ENCODE peak calls at places on chromosomes 6 and 20, in six cellular contexts. D is mesenchymal stem cell, M is IMR-90, E is neuronal stem cell, S is H1, Q is trophoblast cell. A is an unnamed sample.
A peak's percentile ranks its signal among the peaks of the same experiment; 100 is the strongest.

GRCh38 chr20:42161228-42161829 is 543.2 kb upstream of the CHD6 start:
- DNase-seq in D (no peak), M (no peak), E (no peak), S (no peak), Q (no peak), A (peak; percentile 22)

GRCh38 chr6:95133578-95133977 is 443.8 kb upstream of the MANEA start:
- DNase-seq in D (peak; percentile 2), M (peak; percentile 8), E (no peak), S (no peak), Q (peak; percentile 8), A (peak; percentile 21)

GRCh38 chr6:28747631-28748157 is 176.1 kb downstream of the TRIM27 start:
- DNase-seq in D (peak; percentile 42), M (peak; percentile 84), E (no peak), S (peak; percentile 90), Q (peak; percentile 27), A (peak; percentile 98)

GRCh38 chr20:45041464-45042337 is 59.2 kb downstream of the KCNS1 start:
- DNase-seq in D (peak; percentile 60), M (peak; percentile 65), E (no peak), S (no peak), Q (peak; percentile 92), A (peak; percentile 96)

GRCh38 chr6:98839788-98840361 is 5.5 kb downstream of the POU3F2 start:
- DNase-seq in D (peak; percentile 25), M (peak; percentile 8), E (peak; percentile 33), S (no peak), Q (no peak), A (peak; percentile 68)

GRCh38 chr20:472889-473292 is 10.6 kb upstream of the TBC1D20 start:
- DNase-seq in D (no peak), M (no peak), E (no peak), S (no peak), Q (no peak), A (no peak)

GRCh38 chr6:38279423-38279822 is 360.3 kb downstream of the BTBD9 start:
- DNase-seq in D (no peak), M (no peak), E (no peak), S (no peak), Q (no peak), A (no peak)

GRCh38 chr6:90939906-90940305 is 353.0 kb upstream of the MAP3K7 start:
- DNase-seq in D (no peak), M (no peak), E (no peak), S (no peak), Q (no peak), A (peak; percentile 8)

GRCh38 chr20:14418441-14418840 is 81.0 kb upstream of the FLRT3 start:
- DNase-seq in D (no peak), M (no peak), E (no peak), S (no peak), Q (no peak), A (no peak)

GRCh38 chr20:3115190-3116107 is 30.9 kb upstream of the AVP start:
- DNase-seq in D (peak; percentile 64), M (peak; percentile 59), E (peak; percentile 44), S (peak; percentile 31), Q (peak; percentile 83), A (peak; percentile 84)

GRCh38 chr6:1802495-1803395 is 193.0 kb downstream of the FOXC1 start:
- DNase-seq in D (no peak), M (no peak), E (no peak), S (no peak), Q (no peak), A (no peak)

GRCh38 chr6:134676307-134677281 is 273.3 kb downstream of the ALDH8A1 start:
- DNase-seq in D (peak; percentile 24), M (peak; percentile 11), E (no peak), S (no peak), Q (peak; percentile 55), A (peak; percentile 13)

GRCh38 chr6:14029605-14030004 is 88.0 kb upstream of the CD83 start:
- DNase-seq in D (no peak), M (no peak), E (no peak), S (no peak), Q (no peak), A (no peak)

GRCh38 chr20:50523552-50524167 is 13.5 kb downstream of the PTPN1 start:
- DNase-seq in D (no peak), M (no peak), E (no peak), S (no peak), Q (no peak), A (no peak)

GRCh38 chr6:3577517-3577916 is 120.7 kb upstream of the SLC22A23 start:
- DNase-seq in D (no peak), M (no peak), E (no peak), S (no peak), Q (no peak), A (no peak)

GRCh38 chr20:49850463-49851233 is 38.0 kb downstream of the SLC9A8 start:
- DNase-seq in D (peak; percentile 14), M (no peak), E (no peak), S (no peak), Q (no peak), A (no peak)

GRCh38 chr6:85364354-85364753 is 85.5 kb upstream of the NT5E start:
- DNase-seq in D (no peak), M (peak; percentile 85), E (no peak), S (no peak), Q (peak; percentile 59), A (no peak)

GRCh38 chr6:15531973-15532372 is 130.9 kb downstream of the DTNBP1 start:
- DNase-seq in D (no peak), M (no peak), E (no peak), S (no peak), Q (no peak), A (no peak)

GRCh38 chr20:62301111-62301668 is 1.6 kb upstream of the ADRM1 start:
- DNase-seq in D (no peak), M (no peak), E (no peak), S (no peak), Q (no peak), A (no peak)

GRCh38 chr6:11772109-11772830 is 6.3 kb downstream of the ADTRP start:
- DNase-seq in D (peak; percentile 97), M (peak; percentile 98), E (no peak), S (no peak), Q (peak; percentile 85), A (peak; percentile 86)

GRCh38 chr6:53961679-53962370 is 149.4 kb upstream of the MLIP start:
- DNase-seq in D (peak; percentile 40), M (peak; percentile 19), E (no peak), S (no peak), Q (peak; percentile 92), A (peak; percentile 95)
- H2BK120ac ChIP-seq in D (no peak overlapping the region), M (peak overlapping the region; percentile 41), E (no peak overlapping the region), S (no peak overlapping the region), Q (no peak overlapping the region), A (no peak overlapping the region)

GRCh38 chr20:47960277-47960676 is 175.0 kb upstream of the SULF2 start:
- DNase-seq in D (no peak), M (no peak), E (no peak), S (no peak), Q (no peak), A (no peak)
- H3K36me3 ChIP-seq in D (no peaks in the 10 kb centered on the region), M (no peaks in the 10 kb centered on the region), E (no peaks in the 10 kb centered on the region), S (no peaks in the 10 kb centered on the region), Q (no peaks in the 10 kb centered on the region), A (no peaks in the 10 kb centered on the region)

GRCh38 chr6:82086944-82087343 is 160.6 kb downstream of the IBTK start:
- DNase-seq in D (no peak), M (no peak), E (no peak), S (no peak), Q (no peak), A (no peak)
- H3K27ac ChIP-seq in D (no peak overlapping the region), M (no peak overlapping the region), E (no peak overlapping the region), S (no peak overlapping the region), Q (no peak overlapping the region), A (no peak overlapping the region)

GRCh38 chr6:17812311-17812710 is 105.6 kb upstream of the NUP153 start:
- DNase-seq in D (no peak), M (no peak), E (no peak), S (no peak), Q (no peak), A (no peak)

GRCh38 chr6:17803409-17803808 is 96.7 kb upstream of the NUP153 start:
- DNase-seq in D (no peak), M (no peak), E (no peak), S (no peak), Q (peak; percentile 70), A (no peak)

GRCh38 chr6:17813561-17813960 is 106.8 kb upstream of the NUP153 start:
- DNase-seq in D (no peak), M (no peak), E (no peak), S (no peak), Q (no peak), A (no peak)

DNA sequence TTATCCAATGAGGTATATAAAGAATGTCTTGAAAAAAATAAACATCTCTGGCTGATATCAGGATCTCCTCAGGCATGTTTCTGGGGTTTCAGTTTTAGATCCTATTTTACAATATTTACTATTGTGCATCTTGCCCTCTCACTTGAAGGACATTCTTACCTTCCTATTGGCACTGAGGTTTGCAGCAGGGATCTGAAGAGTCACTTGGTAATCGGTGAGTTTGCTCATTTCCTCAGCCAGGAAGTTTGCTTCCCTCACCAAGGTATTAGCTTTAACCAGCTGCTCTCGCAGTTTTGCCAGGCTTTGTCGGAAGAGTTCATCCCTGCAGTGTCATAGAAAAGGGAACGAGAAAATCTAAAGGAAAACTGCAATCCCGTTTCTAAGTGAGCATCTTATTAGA is 101.9 kb upstream of the NUP153 start:
- DNase-seq in D (no peak), M (peak; percentile 37), E (no peak), S (no peak), Q (no peak), A (no peak)
- H2BK120ac ChIP-seq in D (no peak overlapping the region), M (no peak overlapping the region), E (no peak overlapping the region), S (no peak overlapping the region), Q (no peak overlapping the region), A (no peak overlapping the region)

GRCh38 chr6:111307275-111307858 is 175.7 kb downstream of the REV3L start:
- DNase-seq in D (no peak), M (no peak), E (no peak), S (no peak), Q (peak; percentile 44), A (no peak)

GRCh38 chr6:111301914-111302313 is 181.1 kb downstream of the REV3L start:
- DNase-seq in D (no peak), M (no peak), E (no peak), S (no peak), Q (no peak), A (no peak)

GRCh38 chr6:111306104-111306888 is 176.7 kb downstream of the REV3L start:
- DNase-seq in D (no peak), M (no peak), E (no peak), S (no peak), Q (no peak), A (peak; percentile 39)
- H3K36me3 ChIP-seq in D (peaks cover 12% of the 10 kb centered on the region), M (peaks cover 39% of the 10 kb centered on the region), E (peaks cover 14% of the 10 kb centered on the region), S (peaks cover 2% of the 10 kb centered on the region), Q (peaks cover 19% of the 10 kb centered on the region), A (no peaks in the 10 kb centered on the region)

GRCh38 chr20:9246731-9247130 is 177.8 kb downstream of the PLCB4 start:
- DNase-seq in D (no peak), M (no peak), E (no peak), S (no peak), Q (no peak), A (no peak)
- H3K27ac ChIP-seq in D (no peak overlapping the region), M (no peak overlapping the region), E (no peak overlapping the region), S (no peak overlapping the region), Q (no peak overlapping the region), A (no peak overlapping the region)

DNA sequence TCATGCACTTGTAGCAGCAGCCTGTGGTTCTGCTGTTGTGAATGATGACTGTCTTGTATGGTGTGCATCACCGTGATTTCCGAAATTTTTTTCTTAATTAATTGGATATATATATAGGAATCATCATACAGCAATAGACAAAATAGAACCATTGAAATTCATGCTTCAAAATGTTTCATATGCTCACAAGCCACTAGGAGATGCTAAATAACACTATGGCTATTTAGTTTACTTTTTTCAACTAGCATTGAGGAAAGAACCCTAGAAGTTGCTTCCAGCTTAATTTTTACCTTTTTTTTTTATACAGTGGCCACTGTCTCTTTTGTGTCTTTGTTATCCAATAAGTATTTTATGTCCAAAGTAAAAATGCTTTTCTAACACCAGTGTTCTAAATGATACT is 485.4 kb downstream of the CDKAL1 start:
- DNase-seq in D (no peak), M (peak; percentile 25), E (no peak), S (no peak), Q (no peak), A (no peak)
- H2BK120ac ChIP-seq in D (no peak overlapping the region), M (no peak overlapping the region), E (no peak overlapping the region), S (no peak overlapping the region), Q (no peak overlapping the region), A (no peak overlapping the region)

A was measured in mesendoderm.